ENCODE peak calls at places on chromosomes 4 and X, in four cellular contexts. One of them, this sample, is unnamed.

GRCh38 chr4:117324851-117325491 is 239.6 kb upstream of the TRAM1L1 start:
- DNase-seq in aorta: no peak
- DNase-seq in AG04450: peak; percentile 74
- DNase-seq in dorsolateral prefrontal cortex: no peak
- DNase-seq in this sample: no peak

GRCh38 chrX:102651968-102652744 is 873 bp downstream of the GPRASP1 start:
- DNase-seq in aorta: peak; percentile 73
- DNase-seq in AG04450: no peak
- DNase-seq in dorsolateral prefrontal cortex: peak; percentile 62
- DNase-seq in this sample: peak; percentile 48

GRCh38 chr4:87920478-87920877 is 55.0 kb upstream of the SPP1 start:
- DNase-seq in AG04450: no peak
- DNase-seq in aorta: no peak
- DNase-seq in dorsolateral prefrontal cortex: no peak
- DNase-seq in this sample: no peak

GRCh38 chr4:182973421-182974340 is 56.5 kb upstream of the DCTD start:
- DNase-seq in dorsolateral prefrontal cortex: no peak
- DNase-seq in aorta: no peak
- DNase-seq in AG04450: no peak
- DNase-seq in this sample: no peak

GRCh38 chr4:10016169-10016568 is 5.1 kb downstream of the SLC2A9 start:
- DNase-seq in dorsolateral prefrontal cortex: no peak
- DNase-seq in AG04450: no peak
- DNase-seq in aorta: no peak
- DNase-seq in this sample: no peak

GRCh38 chr4:189773909-189774308 is 166.8 kb upstream of the FRG1 start:
- DNase-seq in dorsolateral prefrontal cortex: no peak
- DNase-seq in AG04450: no peak
- DNase-seq in aorta: no peak
- DNase-seq in this sample: no peak

GRCh38 chrX:153674219-153674851 is 722 bp upstream of the PNCK start:
- DNase-seq in AG04450: no peak
- DNase-seq in dorsolateral prefrontal cortex: no peak
- DNase-seq in aorta: peak; percentile 63
- DNase-seq in this sample: no peak

GRCh38 chrX:133685806-133686205 is 270.5 kb upstream of the GPC4 start:
- DNase-seq in aorta: no peak
- DNase-seq in dorsolateral prefrontal cortex: no peak
- DNase-seq in AG04450: no peak
- DNase-seq in this sample: no peak

GRCh38 chr4:145679520-145679919 is 426 bp upstream of the C4orf51 start:
- DNase-seq in dorsolateral prefrontal cortex: no peak
- DNase-seq in AG04450: peak; percentile 83
- DNase-seq in aorta: no peak
- DNase-seq in this sample: no peak

GRCh38 chrX:16148896-16149295 is 18.4 kb upstream of the MAGEB17 start:
- DNase-seq in AG04450: no peak
- DNase-seq in dorsolateral prefrontal cortex: no peak
- DNase-seq in aorta: no peak
- DNase-seq in this sample: no peak

GRCh38 chr4:41509411-41510008 is 28.4 kb upstream of the LIMCH1 start:
- DNase-seq in aorta: peak; percentile 81
- DNase-seq in AG04450: no peak
- DNase-seq in dorsolateral prefrontal cortex: peak; percentile 45
- DNase-seq in this sample: peak; percentile 16

GRCh38 chr4:153346563-153346962 is 2.1 kb downstream of the MND1 start:
- DNase-seq in dorsolateral prefrontal cortex: no peak
- DNase-seq in aorta: no peak
- DNase-seq in AG04450: no peak
- DNase-seq in this sample: no peak

GRCh38 chr4:108465886-108466491 is 154.4 kb upstream of the RPL34 start:
- DNase-seq in dorsolateral prefrontal cortex: no peak
- DNase-seq in AG04450: no peak
- DNase-seq in aorta: no peak
- DNase-seq in this sample: no peak

GRCh38 chrX:76555816-76556215 is 128.3 kb downstream of the MAGEE1 start:
- DNase-seq in dorsolateral prefrontal cortex: no peak
- DNase-seq in aorta: no peak
- DNase-seq in AG04450: no peak
- DNase-seq in this sample: no peak

GRCh38 chr4:185399466-185399865 is 2.8 kb downstream of the ANKRD37 start:
- DNase-seq in aorta: no peak
- DNase-seq in dorsolateral prefrontal cortex: no peak
- DNase-seq in AG04450: no peak
- DNase-seq in this sample: no peak

GRCh38 chrX:100895365-100896075 is 21.4 kb upstream of the NOX1 start:
- DNase-seq in dorsolateral prefrontal cortex: no peak
- DNase-seq in AG04450: no peak
- DNase-seq in aorta: no peak
- DNase-seq in this sample: no peak

GRCh38 chr4:107736924-107737448 is 17.0 kb upstream of the PAPSS1 start:
- DNase-seq in aorta: no peak
- DNase-seq in AG04450: no peak
- DNase-seq in dorsolateral prefrontal cortex: no peak
- DNase-seq in this sample: no peak

GRCh38 chr4:123481034-123481433 is 84.4 kb downstream of the SPRY1 start:
- DNase-seq in dorsolateral prefrontal cortex: no peak
- DNase-seq in AG04450: peak; percentile 66
- DNase-seq in aorta: no peak
- DNase-seq in this sample: no peak

GRCh38 chr4:70041652-70042286 is 8.5 kb upstream of the HTN1 start:
- DNase-seq in dorsolateral prefrontal cortex: no peak
- DNase-seq in aorta: no peak
- DNase-seq in AG04450: no peak
- DNase-seq in this sample: no peak

GRCh38 chr4:40466789-40467188 is 131.7 kb downstream of the CHRNA9 start:
- DNase-seq in AG04450: no peak
- DNase-seq in aorta: no peak
- DNase-seq in dorsolateral prefrontal cortex: no peak
- DNase-seq in this sample: no peak

GRCh38 chrX:153774576-153775292 is 6.1 kb upstream of the SRPK3 start:
- DNase-seq in AG04450: no peak
- DNase-seq in aorta: no peak
- DNase-seq in dorsolateral prefrontal cortex: peak; percentile 33
- DNase-seq in this sample: no peak

GRCh38 chrX:30504309-30504708 is 73.3 kb downstream of the TASL start:
- DNase-seq in dorsolateral prefrontal cortex: no peak
- DNase-seq in AG04450: no peak
- DNase-seq in aorta: no peak
- DNase-seq in this sample: no peak

GRCh38 chrX:113058634-113059033 is 218.0 kb upstream of the AMOT start:
- DNase-seq in AG04450: no peak
- DNase-seq in dorsolateral prefrontal cortex: no peak
- DNase-seq in aorta: no peak
- DNase-seq in this sample: no peak

GRCh38 chr4:4302001-4302400 is 11.9 kb downstream of the ZBTB49 start:
- DNase-seq in aorta: no peak
- DNase-seq in AG04450: no peak
- DNase-seq in dorsolateral prefrontal cortex: no peak
- DNase-seq in this sample: no peak

GRCh38 chr4:128355301-128355700 is 67.7 kb upstream of the PGRMC2 start:
- DNase-seq in aorta: no peak
- DNase-seq in dorsolateral prefrontal cortex: no peak
- DNase-seq in AG04450: no peak
- DNase-seq in this sample: no peak

GRCh38 chr4:4519296-4519898 is 22.5 kb downstream of the STX18 start:
- DNase-seq in dorsolateral prefrontal cortex: no peak
- DNase-seq in AG04450: no peak
- DNase-seq in aorta: no peak
- DNase-seq in this sample: no peak

GRCh38 chrX:140040397-140040796 is 75.1 kb upstream of the CXorf66 start:
- DNase-seq in dorsolateral prefrontal cortex: no peak
- DNase-seq in aorta: no peak
- DNase-seq in AG04450: no peak
- DNase-seq in this sample: no peak

GRCh38 chrX:112587194-112587593 is 92.5 kb downstream of the LHFPL1 start:
- DNase-seq in AG04450: no peak
- DNase-seq in aorta: no peak
- DNase-seq in dorsolateral prefrontal cortex: no peak
- DNase-seq in this sample: no peak

GRCh38 chr4:25535278-25535677 is 120.4 kb upstream of the SLC34A2 start:
- DNase-seq in dorsolateral prefrontal cortex: no peak
- DNase-seq in aorta: no peak
- DNase-seq in AG04450: no peak
- DNase-seq in this sample: no peak
- H3K27ac ChIP-seq in dorsolateral prefrontal cortex: no peak overlapping the region
- H3K27ac ChIP-seq in aorta: no peak overlapping the region
- H3K27ac ChIP-seq in AG04450: no peak overlapping the region
- H3K27ac ChIP-seq in this sample: no peak overlapping the region

GRCh38 chr4:61373901-61374611 is 173.9 kb downstream of the ADGRL3 start:
- DNase-seq in dorsolateral prefrontal cortex: no peak
- DNase-seq in aorta: no peak
- DNase-seq in AG04450: no peak
- DNase-seq in this sample: no peak

GRCh38 chr4:61376301-61376700 is 176.2 kb downstream of the ADGRL3 start:
- DNase-seq in AG04450: no peak
- DNase-seq in aorta: no peak
- DNase-seq in dorsolateral prefrontal cortex: no peak
- DNase-seq in this sample: no peak

GRCh38 chr4:61375316-61375715 is 175.2 kb downstream of the ADGRL3 start:
- DNase-seq in dorsolateral prefrontal cortex: no peak
- DNase-seq in AG04450: no peak
- DNase-seq in aorta: no peak
- DNase-seq in this sample: no peak

GRCh38 chr4:61379406-61379805 is 179.3 kb downstream of the ADGRL3 start:
- DNase-seq in AG04450: no peak
- DNase-seq in dorsolateral prefrontal cortex: no peak
- DNase-seq in aorta: no peak
- DNase-seq in this sample: no peak

DNA sequence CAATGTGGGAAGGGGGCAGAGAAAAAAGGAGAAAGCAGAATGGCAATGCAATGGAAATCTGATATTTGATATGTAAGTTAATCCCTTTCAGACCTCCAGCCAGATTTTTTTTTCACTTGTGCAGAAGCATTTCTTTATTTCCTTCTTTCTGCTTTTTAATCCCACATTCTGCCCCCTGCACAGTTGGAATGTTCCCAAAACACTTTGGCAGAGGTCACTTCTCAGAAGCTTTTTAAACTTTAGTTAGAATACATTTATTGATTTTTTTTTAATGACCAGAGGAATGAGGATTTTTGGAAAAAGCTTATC is 174.4 kb downstream of the ADGRL3 start:
- DNase-seq in dorsolateral prefrontal cortex: no peak
- DNase-seq in AG04450: no peak
- DNase-seq in aorta: no peak
- DNase-seq in this sample: no peak
- H3K27ac ChIP-seq in dorsolateral prefrontal cortex: no peak overlapping the region
- H3K27ac ChIP-seq in AG04450: no peak overlapping the region
- H3K27ac ChIP-seq in aorta: peak overlapping the region; percentile 43
- H3K27ac ChIP-seq in this sample: no peak overlapping the region

DNA sequence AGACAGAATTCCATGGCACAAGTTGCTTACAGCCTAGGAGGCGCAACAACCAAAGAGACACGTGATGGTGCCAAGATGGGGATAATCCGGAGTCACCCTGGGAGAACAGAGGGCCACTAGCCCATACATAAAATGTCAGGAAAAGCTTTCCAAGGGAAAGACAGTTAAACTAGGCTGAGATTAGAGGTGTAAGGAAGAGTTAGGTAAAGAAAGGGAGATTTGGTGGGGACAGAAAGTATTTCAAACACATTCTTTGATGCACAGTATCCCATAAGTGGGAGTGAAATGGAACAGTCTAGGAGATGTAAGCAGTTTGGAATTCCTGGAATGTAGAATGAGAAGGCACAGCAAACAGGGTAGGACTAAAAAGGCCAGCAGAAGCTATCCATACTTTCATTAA is 860.9 kb upstream of the LCORL start:
- DNase-seq in dorsolateral prefrontal cortex: no peak
- DNase-seq in aorta: no peak
- DNase-seq in AG04450: peak; percentile 34
- DNase-seq in this sample: no peak
- H3K27ac ChIP-seq in dorsolateral prefrontal cortex: no peak overlapping the region
- H3K27ac ChIP-seq in aorta: no peak overlapping the region
- H3K27ac ChIP-seq in AG04450: peak overlapping the region; percentile 62
- H3K27ac ChIP-seq in this sample: no peak overlapping the region

GRCh38 chr4:139171878-139172691 is 4.9 kb downstream of the ELF2 start:
- DNase-seq in AG04450: no peak
- DNase-seq in aorta: no peak
- DNase-seq in dorsolateral prefrontal cortex: no peak
- DNase-seq in this sample: no peak
- H3K27ac ChIP-seq in AG04450: no peak overlapping the region
- H3K27ac ChIP-seq in aorta: no peak overlapping the region
- H3K27ac ChIP-seq in dorsolateral prefrontal cortex: no peak overlapping the region
- H3K27ac ChIP-seq in this sample: no peak overlapping the region

GRCh38 chrX:46567388-46567787 is 6.2 kb upstream of the CHST7 start:
- DNase-seq in AG04450: no peak
- DNase-seq in aorta: no peak
- DNase-seq in dorsolateral prefrontal cortex: no peak
- DNase-seq in this sample: no peak

GRCh38 chrX:46559062-46559461 is 13.8 kb upstream of the ZNF674 start:
- DNase-seq in dorsolateral prefrontal cortex: no peak
- DNase-seq in AG04450: no peak
- DNase-seq in aorta: no peak
- DNase-seq in this sample: no peak

GRCh38 chrX:46561931-46562721 is 11.4 kb upstream of the CHST7 start:
- DNase-seq in dorsolateral prefrontal cortex: no peak
- DNase-seq in aorta: no peak
- DNase-seq in AG04450: no peak
- DNase-seq in this sample: no peak
- H3K27ac ChIP-seq in dorsolateral prefrontal cortex: no peak overlapping the region
- H3K27ac ChIP-seq in aorta: no peak overlapping the region
- H3K27ac ChIP-seq in AG04450: no peak overlapping the region
- H3K27ac ChIP-seq in this sample: no peak overlapping the region

GRCh38 chr4:157221895-157222763 is 1.6 kb downstream of the GRIA2 start:
- DNase-seq in AG04450: no peak
- DNase-seq in dorsolateral prefrontal cortex: peak; percentile 75
- DNase-seq in aorta: peak; percentile 86
- DNase-seq in this sample: peak; percentile 78

GRCh38 chr4:157223446-157223845 is 2.9 kb downstream of the GRIA2 start:
- DNase-seq in aorta: no peak
- DNase-seq in AG04450: no peak
- DNase-seq in dorsolateral prefrontal cortex: no peak
- DNase-seq in this sample: no peak

GRCh38 chr4:157220026-157220881 is at the start of gene GRIA2:
- DNase-seq in AG04450: no peak
- DNase-seq in aorta: peak; percentile 92
- DNase-seq in dorsolateral prefrontal cortex: peak; percentile 86
- DNase-seq in this sample: peak; percentile 74

GRCh38 chr4:157222764-157223145 is 2.2 kb downstream of the GRIA2 start:
- DNase-seq in AG04450: no peak
- DNase-seq in dorsolateral prefrontal cortex: peak; percentile 61
- DNase-seq in aorta: no peak
- DNase-seq in this sample: no peak

DNA sequence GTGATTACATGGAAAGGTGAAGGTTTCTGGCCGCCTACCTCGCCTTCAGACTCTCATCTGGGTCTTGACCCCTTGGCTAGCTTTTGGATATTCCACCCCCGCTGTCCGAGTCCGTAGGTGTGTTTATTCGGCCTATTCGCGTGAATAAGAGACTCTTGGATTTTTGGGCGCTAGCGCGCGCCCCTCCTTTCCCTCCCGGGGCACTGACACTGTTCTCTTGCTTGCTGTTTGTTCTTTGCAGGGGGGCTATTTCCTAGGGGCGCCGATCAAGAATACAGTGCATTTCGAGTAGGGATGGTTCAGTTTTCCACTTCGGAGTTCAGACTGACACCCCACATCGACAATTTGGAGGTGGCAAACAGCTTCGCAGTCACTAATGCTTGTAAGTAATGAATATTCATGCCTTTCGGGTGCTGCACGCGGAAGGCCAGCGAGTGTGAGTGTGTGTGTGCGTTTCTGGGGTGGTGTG is 932 bp downstream of the GRIA2 start:
- DNase-seq in aorta: no peak
- DNase-seq in AG04450: no peak
- DNase-seq in dorsolateral prefrontal cortex: peak; percentile 53
- DNase-seq in this sample: no peak
- H3K27ac ChIP-seq in aorta: peak overlapping the region; percentile 79
- H3K27ac ChIP-seq in AG04450: no peak overlapping the region
- H3K27ac ChIP-seq in dorsolateral prefrontal cortex: peak overlapping the region; percentile 97
- H3K27ac ChIP-seq in this sample: peak overlapping the region; percentile 97

This sample was measured in caudate nucleus.